ENCODE peak calls at places on chromosome 6, in ten cellular contexts. N is activated naive CD4-positive, alpha-beta T cell; K is stimulated activated CD4-positive, alpha-beta T cell treated with anti-CD3 and anti-CD28 coated beads, Interleukin-1b, Interleukin-23, amount 100 ng/mL, for 24 hours; D is breast epithelium; M is stimulated activated naive B cell treated with anti-CD40 and anti-IgM and Interleukin-4, amounts not matched to agents 10 μg/mL and 1 μg/mL and 100 μg/mL, for 72 hours; F is RCC 7860; Z is T-helper 2 cell; J is GM20000; P is astrocyte of the hippocampus; C is effector CD8-positive, alpha-beta T cell. I is an unnamed sample.
A peak's percentile ranks its signal among the peaks of the same experiment; 100 is the strongest.

GRCh38 chr6:93164781-93165180 is 254.6 kb downstream of the EPHA7 start:
- DNase-seq in N (no peak), K (no peak), D (no peak), M (no peak), F (peak; percentile 7), Z (no peak), J (no peak), P (peak; percentile 6), C (no peak), I (no peak)

GRCh38 chr6:36917541-36918193 is 31.9 kb downstream of the C6orf89 start:
- DNase-seq in N (no peak), K (no peak), D (no peak), M (no peak), F (no peak), Z (no peak), J (no peak), P (peak; percentile 40), C (no peak), I (no peak)

GRCh38 chr6:150098155-150098554 is 29.2 kb upstream of the ULBP3 start:
- DNase-seq in N (no peak), K (no peak), D (no peak), M (no peak), F (no peak), Z (no peak), J (no peak), P (no peak), C (no peak), I (no peak)

GRCh38 chr6:124462746-124463145 is 499.5 kb upstream of the RNF217 start:
- DNase-seq in N (no peak), K (no peak), D (no peak), M (no peak), F (no peak), Z (no peak), J (no peak), P (no peak), C (no peak), I (no peak)

GRCh38 chr6:153476243-153476642 is 345.2 kb upstream of the RGS17 start:
- DNase-seq in N (no peak), K (no peak), D (no peak), M (no peak), F (no peak), Z (no peak), J (no peak), P (no peak), C (no peak), I (no peak)

GRCh38 chr6:87384449-87384848 is 23.3 kb upstream of the CFAP206 start:
- DNase-seq in N (no peak), K (no peak), D (no peak), M (no peak), F (no peak), Z (no peak), J (no peak), P (no peak), C (no peak), I (no peak)

GRCh38 chr6:3026811-3027626 is 27.3 kb downstream of the NQO2 start:
- DNase-seq in N (no peak), K (no peak), D (no peak), M (peak; percentile 75), F (no peak), Z (no peak), J (peak; percentile 90), P (no peak), C (no peak), I (peak; percentile 92)

GRCh38 chr6:74870403-74870802 is 335.4 kb downstream of the COL12A1 start:
- DNase-seq in N (no peak), K (no peak), D (no peak), M (no peak), F (no peak), Z (no peak), J (no peak), P (peak; percentile 47), C (no peak), I (no peak)

GRCh38 chr6:144062757-144063156 is 32.6 kb downstream of the SF3B5 start:
- DNase-seq in N (no peak), K (no peak), D (no peak), M (no peak), F (no peak), Z (no peak), J (no peak), P (no peak), C (no peak), I (no peak)

GRCh38 chr6:154868143-154868594 is 126.9 kb upstream of the TIAM2 start:
- DNase-seq in N (no peak), K (no peak), D (no peak), M (no peak), F (peak; percentile 42), Z (no peak), J (peak; percentile 12), P (peak; percentile 77), C (no peak), I (peak; percentile 13)

GRCh38 chr6:144528605-144529425 is 243.7 kb downstream of the UTRN start:
- DNase-seq in N (no peak), K (no peak), D (no peak), M (peak; percentile 3), F (peak; percentile 64), Z (no peak), J (no peak), P (peak; percentile 91), C (no peak), I (no peak)

GRCh38 chr6:56860466-56860865 is 94.4 kb upstream of the BEND6 start:
- DNase-seq in N (no peak), K (no peak), D (no peak), M (no peak), F (no peak), Z (no peak), J (no peak), P (peak; percentile 56), C (no peak), I (no peak)

GRCh38 chr6:69802995-69803394 is 6.2 kb upstream of the LMBRD1 start:
- DNase-seq in N (no peak), K (no peak), D (no peak), M (no peak), F (no peak), Z (no peak), J (no peak), P (no peak), C (no peak), I (no peak)

GRCh38 chr6:111850288-111850937 is 22.8 kb downstream of the FYN start:
- DNase-seq in N (no peak), K (no peak), D (no peak), M (no peak), F (no peak), Z (no peak), J (peak; percentile 52), P (no peak), C (no peak), I (no peak)

GRCh38 chr6:6649824-6650349 is 61.4 kb downstream of the LY86 start:
- DNase-seq in N (no peak), K (no peak), D (no peak), M (no peak), F (no peak), Z (no peak), J (no peak), P (no peak), C (no peak), I (no peak)

GRCh38 chr6:121413831-121414368 is 21.5 kb upstream of the GJA1 start:
- DNase-seq in N (no peak), K (no peak), D (no peak), M (no peak), F (no peak), Z (no peak), J (no peak), P (no peak), C (no peak), I (no peak)

GRCh38 chr6:132190097-132190814 is 211.0 kb downstream of the MOXD1 start:
- DNase-seq in N (no peak), K (no peak), D (no peak), M (peak; percentile 15), F (peak; percentile 34), Z (no peak), J (peak; percentile 19), P (peak; percentile 29), C (no peak), I (peak; percentile 28)

GRCh38 chr6:165929607-165930006 is 238.0 kb downstream of the TBXT start:
- DNase-seq in N (no peak), K (no peak), D (no peak), M (no peak), F (no peak), Z (no peak), J (no peak), P (no peak), C (no peak), I (no peak)

GRCh38 chr6:147297663-147298313 is 93.6 kb downstream of the STXBP5 start:
- DNase-seq in N (no peak), K (no peak), D (no peak), M (no peak), F (no peak), Z (no peak), J (no peak), P (peak; percentile 9), C (no peak), I (no peak)

GRCh38 chr6:142899101-142899760 is 45.7 kb downstream of the HIVEP2 start:
- DNase-seq in N (no peak), K (no peak), D (no peak), M (no peak), F (no peak), Z (no peak), J (no peak), P (no peak), C (no peak), I (no peak)

GRCh38 chr6:102759415-102759814 is 1365.9 kb downstream of the GRIK2 start:
- DNase-seq in N (no peak), K (no peak), D (no peak), M (no peak), F (no peak), Z (no peak), J (no peak), P (peak; percentile 16), C (no peak), I (no peak)

GRCh38 chr6:38638941-38639497 is 710 bp downstream of the BTBD9 start:
- DNase-seq in N (peak; percentile 19), K (peak; percentile 51), D (no peak), M (peak; percentile 34), F (peak; percentile 6), Z (peak; percentile 17), J (peak; percentile 57), P (peak; percentile 63), C (peak; percentile 39), I (peak; percentile 42)

GRCh38 chr6:127606131-127606562 is 29.2 kb downstream of the C6orf58 start:
- DNase-seq in N (no peak), K (no peak), D (no peak), M (no peak), F (peak; percentile 41), Z (no peak), J (no peak), P (peak; percentile 39), C (no peak), I (peak; percentile 18)

GRCh38 chr6:119562168-119562567 is 212.6 kb upstream of the MAN1A1 start:
- DNase-seq in N (no peak), K (no peak), D (no peak), M (no peak), F (no peak), Z (no peak), J (no peak), P (no peak), C (no peak), I (peak; percentile 19)

GRCh38 chr6:10733151-10733715 is 10.4 kb downstream of the TMEM14C start:
- DNase-seq in N (no peak), K (no peak), D (no peak), M (no peak), F (no peak), Z (no peak), J (no peak), P (no peak), C (no peak), I (no peak)

GRCh38 chr6:168560126-168560525 is 119.1 kb downstream of the SMOC2 start:
- DNase-seq in N (no peak), K (no peak), D (no peak), M (no peak), F (no peak), Z (no peak), J (no peak), P (no peak), C (no peak), I (no peak)

GRCh38 chr6:16694789-16695188 is 66.5 kb downstream of the ATXN1 start:
- DNase-seq in N (no peak), K (no peak), D (no peak), M (no peak), F (no peak), Z (no peak), J (peak; percentile 38), P (no peak), C (no peak), I (no peak)

GRCh38 chr6:73713426-73714147 is 17.6 kb downstream of the CD109 start:
- DNase-seq in N (no peak), K (no peak), D (no peak), M (no peak), F (no peak), Z (no peak), J (no peak), P (no peak), C (no peak), I (peak; percentile 48)

I was measured in RPMI8226.